ENCODE peak calls at places on chromosomes 13 and 19, in four cellular contexts. One of them, this sample, is unnamed.

GRCh38 chr13:98461525-98462240 is 115.2 kb downstream of the STK24 start:
- DNase-seq in left ventricle myocardium inferior: peak
- DNase-seq in Caco-2: no peak
- DNase-seq in upper lobe of left lung: no peak
- DNase-seq in this sample: no peak

GRCh38 chr13:97346097-97346496 is 87.9 kb upstream of the RAP2A start:
- DNase-seq in left ventricle myocardium inferior: no peak
- DNase-seq in Caco-2: no peak
- DNase-seq in upper lobe of left lung: no peak
- DNase-seq in this sample: no peak

GRCh38 chr13:63864171-63864902 is 2448.7 kb upstream of the PCDH20 start:
- DNase-seq in left ventricle myocardium inferior: no peak
- DNase-seq in Caco-2: no peak
- DNase-seq in upper lobe of left lung: no peak
- DNase-seq in this sample: no peak

GRCh38 chr19:30712428-30713151 is 340.4 kb downstream of the ZNF536 start:
- DNase-seq in left ventricle myocardium inferior: no peak
- DNase-seq in Caco-2: no peak
- DNase-seq in upper lobe of left lung: no peak
- DNase-seq in this sample: no peak

GRCh38 chr13:22748866-22749586 is 431.8 kb upstream of the SGCG start:
- DNase-seq in left ventricle myocardium inferior: no peak
- DNase-seq in Caco-2: no peak
- DNase-seq in upper lobe of left lung: no peak
- DNase-seq in this sample: no peak

GRCh38 chr19:50486823-50487515 is 10.3 kb upstream of the GARIN5A start:
- DNase-seq in left ventricle myocardium inferior: no peak
- DNase-seq in Caco-2: no peak
- DNase-seq in upper lobe of left lung: no peak
- DNase-seq in this sample: no peak

GRCh38 chr19:31625575-31625974 is 276.3 kb upstream of the TSHZ3 start:
- DNase-seq in left ventricle myocardium inferior: no peak
- DNase-seq in Caco-2: no peak
- DNase-seq in upper lobe of left lung: no peak
- DNase-seq in this sample: no peak

GRCh38 chr19:57747472-57747807 is 825 bp downstream of the ZNF776 start:
- DNase-seq in left ventricle myocardium inferior: no peak
- DNase-seq in Caco-2: no peak
- DNase-seq in upper lobe of left lung: no peak
- DNase-seq in this sample: no peak

GRCh38 chr13:113589961-113590339 is 5.4 kb downstream of the TFDP1 start:
- DNase-seq in left ventricle myocardium inferior: no peak
- DNase-seq in Caco-2: peak
- DNase-seq in upper lobe of left lung: no peak
- DNase-seq in this sample: peak

GRCh38 chr19:18396471-18397241 is 766 bp downstream of the LRRC25 start:
- DNase-seq in left ventricle myocardium inferior: no peak
- DNase-seq in Caco-2: no peak
- DNase-seq in upper lobe of left lung: no peak
- DNase-seq in this sample: no peak

GRCh38 chr19:18397242-18398202 is at the start of gene LRRC25:
- DNase-seq in left ventricle myocardium inferior: peak
- DNase-seq in Caco-2: no peak
- DNase-seq in upper lobe of left lung: peak
- DNase-seq in this sample: no peak

GRCh38 chr19:18399008-18399407 is 1.6 kb upstream of the LRRC25 start:
- DNase-seq in left ventricle myocardium inferior: no peak
- DNase-seq in Caco-2: no peak
- DNase-seq in upper lobe of left lung: peak
- DNase-seq in this sample: no peak

GRCh38 chr19:18406749-18407148 is 9.3 kb upstream of the LRRC25 start:
- DNase-seq in left ventricle myocardium inferior: no peak
- DNase-seq in Caco-2: no peak
- DNase-seq in upper lobe of left lung: no peak
- DNase-seq in this sample: no peak

GRCh38 chr19:18401580-18402112 is 4.2 kb upstream of the LRRC25 start:
- DNase-seq in left ventricle myocardium inferior: peak
- DNase-seq in Caco-2: peak
- DNase-seq in upper lobe of left lung: peak
- DNase-seq in this sample: no peak
- TF ChIP-seq CTCF in left ventricle myocardium inferior: peak
- TF ChIP-seq CTCF in Caco-2: peak
- TF ChIP-seq CTCF in upper lobe of left lung: no peak
- TF ChIP-seq CTCF in this sample: peak

GRCh38 chr19:2223959-2224358 is 12.2 kb downstream of the PLEKHJ1 start:
- DNase-seq in left ventricle myocardium inferior: no peak
- DNase-seq in Caco-2: no peak
- DNase-seq in upper lobe of left lung: no peak
- DNase-seq in this sample: no peak

GRCh38 chr19:2221250-2221831 is 14.8 kb downstream of the PLEKHJ1 start:
- DNase-seq in left ventricle myocardium inferior: no peak
- DNase-seq in Caco-2: no peak
- DNase-seq in upper lobe of left lung: no peak
- DNase-seq in this sample: no peak

GRCh38 chr19:2223391-2223790 is 12.7 kb downstream of the PLEKHJ1 start:
- DNase-seq in left ventricle myocardium inferior: no peak
- DNase-seq in Caco-2: no peak
- DNase-seq in upper lobe of left lung: no peak
- DNase-seq in this sample: no peak

GRCh38 chr19:2219726-2220125 is 16.4 kb downstream of the PLEKHJ1 start:
- DNase-seq in left ventricle myocardium inferior: no peak
- DNase-seq in Caco-2: no peak
- DNase-seq in upper lobe of left lung: no peak
- DNase-seq in this sample: no peak

DNA sequence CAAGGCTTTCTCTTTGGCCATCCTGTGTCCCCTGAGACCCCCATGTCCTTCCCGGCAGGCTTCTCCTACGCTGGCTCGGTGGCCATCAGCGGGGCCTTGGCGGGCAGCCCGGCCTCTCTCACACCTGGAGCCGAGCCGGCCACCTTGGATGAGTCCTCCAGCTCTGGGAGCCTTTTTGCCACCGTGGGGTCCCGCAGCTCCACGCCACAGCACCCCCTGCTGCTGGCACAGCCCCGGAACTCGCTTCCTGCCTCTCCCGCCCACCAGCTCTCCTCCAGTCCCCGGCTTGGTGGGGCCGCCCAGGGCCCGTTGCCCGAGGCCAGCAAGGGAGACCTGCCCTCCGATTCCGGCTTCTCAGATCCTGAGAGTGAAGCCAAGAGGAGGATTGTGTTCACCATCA is 14.2 kb downstream of the PLEKHJ1 start:
- DNase-seq in left ventricle myocardium inferior: no peak
- DNase-seq in Caco-2: no peak
- DNase-seq in upper lobe of left lung: no peak
- DNase-seq in this sample: no peak
- TF ChIP-seq CTCF in left ventricle myocardium inferior: peak
- TF ChIP-seq CTCF in Caco-2: peak
- TF ChIP-seq CTCF in upper lobe of left lung: peak
- TF ChIP-seq CTCF in this sample: peak

DNA sequence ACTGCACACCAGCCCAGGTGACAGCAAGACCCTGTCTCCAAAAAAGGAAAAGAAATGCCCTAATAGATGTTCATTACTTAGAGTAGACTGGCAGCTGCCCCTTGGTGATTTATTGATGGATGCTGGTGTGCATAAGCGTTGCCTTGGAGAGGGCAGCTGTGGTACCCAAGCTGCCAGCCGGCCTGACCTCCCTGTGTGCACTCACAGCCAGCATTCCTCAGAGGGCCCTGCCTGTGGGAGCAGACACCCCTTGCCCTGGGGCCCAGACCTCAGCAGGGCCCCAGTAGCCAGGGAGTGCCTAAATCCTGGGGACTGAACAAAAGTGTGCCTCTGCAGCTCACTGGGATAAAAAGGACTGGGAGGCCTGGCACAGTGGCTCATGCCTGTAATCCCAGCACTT is 7.8 kb upstream of the ACTN4 start:
- DNase-seq in left ventricle myocardium inferior: no peak
- DNase-seq in Caco-2: no peak
- DNase-seq in upper lobe of left lung: no peak
- DNase-seq in this sample: no peak
- TF ChIP-seq CTCF in left ventricle myocardium inferior: no peak
- TF ChIP-seq CTCF in Caco-2: no peak
- TF ChIP-seq CTCF in upper lobe of left lung: no peak
- TF ChIP-seq CTCF in this sample: no peak

GRCh38 chr19:5498817-5499535 is 43.8 kb downstream of the ZNRF4 start:
- DNase-seq in left ventricle myocardium inferior: no peak
- DNase-seq in Caco-2: no peak
- DNase-seq in upper lobe of left lung: no peak
- DNase-seq in this sample: no peak

GRCh38 chr19:5503598-5503997 is 48.4 kb downstream of the ZNRF4 start:
- DNase-seq in left ventricle myocardium inferior: no peak
- DNase-seq in Caco-2: no peak
- DNase-seq in upper lobe of left lung: no peak
- DNase-seq in this sample: no peak

GRCh38 chr19:5501907-5502306 is 46.7 kb downstream of the ZNRF4 start:
- DNase-seq in left ventricle myocardium inferior: no peak
- DNase-seq in Caco-2: no peak
- DNase-seq in upper lobe of left lung: no peak
- DNase-seq in this sample: no peak

GRCh38 chr19:5507056-5507624 is 51.9 kb downstream of the ZNRF4 start:
- DNase-seq in left ventricle myocardium inferior: no peak
- DNase-seq in Caco-2: no peak
- DNase-seq in upper lobe of left lung: no peak
- DNase-seq in this sample: no peak

DNA sequence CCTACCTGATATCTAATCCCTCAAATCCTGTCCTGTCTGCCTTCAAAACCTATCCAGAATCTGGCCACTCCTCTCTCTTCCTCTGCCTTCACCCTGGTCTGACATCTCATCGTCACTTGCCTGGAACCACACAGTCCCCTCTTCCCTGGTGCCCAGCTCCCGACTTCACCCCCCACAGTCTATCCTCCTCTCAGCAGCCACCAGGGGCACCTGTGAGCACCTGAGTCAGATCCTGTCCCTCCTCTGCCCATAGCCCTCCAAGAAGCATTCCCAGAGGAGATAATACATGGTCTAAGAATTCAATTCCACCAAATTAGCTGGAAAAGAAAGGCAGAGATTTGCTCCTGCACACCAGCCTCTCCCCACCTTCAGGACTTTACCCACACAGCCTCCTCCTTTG is 48.9 kb downstream of the ZNRF4 start:
- DNase-seq in left ventricle myocardium inferior: no peak
- DNase-seq in Caco-2: no peak
- DNase-seq in upper lobe of left lung: no peak
- DNase-seq in this sample: no peak
- TF ChIP-seq CTCF in left ventricle myocardium inferior: no peak
- TF ChIP-seq CTCF in Caco-2: peak
- TF ChIP-seq CTCF in upper lobe of left lung: no peak
- TF ChIP-seq CTCF in this sample: no peak

DNA sequence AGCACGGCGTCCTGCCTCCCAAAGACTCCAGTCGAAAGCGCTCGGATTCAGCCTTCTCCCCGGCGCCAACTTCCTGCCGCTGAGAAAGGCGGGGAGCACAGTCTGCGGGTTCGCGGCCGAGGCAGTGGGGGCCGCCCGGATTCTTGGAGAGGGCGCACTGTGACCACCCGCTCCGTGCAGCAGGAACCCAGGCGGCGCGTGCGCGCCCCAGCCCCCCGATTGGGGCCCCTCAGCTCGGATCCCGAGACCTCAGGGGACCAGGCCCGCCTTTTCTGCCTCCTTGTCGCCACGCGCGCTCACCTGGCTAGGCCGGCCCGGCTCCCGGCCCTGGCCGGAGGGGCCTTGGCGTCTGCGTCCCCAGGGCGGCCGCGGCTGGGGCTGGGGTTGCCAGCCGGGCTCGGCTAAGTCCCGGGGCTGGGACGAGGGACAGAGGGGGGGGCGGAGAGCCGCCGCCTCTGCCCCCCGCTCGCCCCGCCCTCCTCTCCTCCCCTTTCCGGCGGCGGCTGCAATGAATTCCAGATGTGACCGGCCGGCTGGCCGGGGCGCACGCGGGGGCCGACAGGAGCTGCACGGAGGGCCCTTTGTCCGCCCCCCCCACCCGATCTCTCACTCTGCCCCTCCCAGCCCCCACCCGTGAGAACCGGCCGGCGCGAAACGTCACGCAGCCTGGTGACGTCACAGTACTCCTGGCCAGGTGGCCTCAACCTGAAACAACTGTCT is at the start of gene S1PR2:
- DNase-seq in left ventricle myocardium inferior: peak
- DNase-seq in Caco-2: peak
- DNase-seq in upper lobe of left lung: peak
- DNase-seq in this sample: peak
- TF ChIP-seq CTCF in left ventricle myocardium inferior: peak
- TF ChIP-seq CTCF in Caco-2: no peak
- TF ChIP-seq CTCF in upper lobe of left lung: no peak
- TF ChIP-seq CTCF in this sample: no peak

This sample was measured in type B pancreatic cell.